ENCODE peak calls at places on chromosomes 13 and 19, in four cellular contexts. F is activated CD4-positive, CD25-positive, alpha-beta regulatory T cell; O is COR-L47; W is upper lobe of right lung. R is an unnamed sample.
A peak's percentile ranks its signal among the peaks of the same experiment; 100 is the strongest.

GRCh38 chr13:39036212-39036611 is 1.7 kb downstream of the PROSER1 start:
- DNase-seq in F (no peak), O (no peak), W (no peak), R (no peak)

GRCh38 chr13:67996101-67996500 is 766.0 kb upstream of the PCDH9 start:
- DNase-seq in F (no peak), O (no peak), W (peak; percentile 32), R (no peak)

GRCh38 chr13:73602295-73602694 is 531.9 kb downstream of the KLF12 start:
- DNase-seq in F (no peak), O (no peak), W (no peak), R (no peak)

GRCh38 chr13:102642475-102642874 is 45.7 kb downstream of the TPP2 start:
- DNase-seq in F (no peak), O (no peak), W (peak; percentile 73), R (no peak)

GRCh38 chr19:56253737-56254136 is 18.8 kb upstream of the EDDM13 start:
- DNase-seq in F (no peak), O (peak; percentile 72), W (no peak), R (peak; percentile 37)

GRCh38 chr19:13070425-13071140 is 32.1 kb downstream of the LYL1 start:
- DNase-seq in F (no peak), O (no peak), W (no peak), R (no peak)

GRCh38 chr19:48390188-48391099 is 907 bp downstream of the KDELR1 start:
- DNase-seq in F (peak; percentile 29), O (peak; percentile 35), W (peak; percentile 87), R (peak; percentile 76)

GRCh38 chr13:48518083-48518482 is 14.8 kb downstream of the RCBTB2 start:
- DNase-seq in F (no peak), O (no peak), W (no peak), R (no peak)

GRCh38 chr19:58569943-58570670 is 3.0 kb downstream of the MZF1 start:
- DNase-seq in F (no peak), O (no peak), W (peak; percentile 57), R (no peak)

GRCh38 chr19:48896191-48896720 is 2.3 kb downstream of the TULP2 start:
- DNase-seq in F (no peak), O (no peak), W (peak; percentile 78), R (no peak)

GRCh38 chr13:80458546-80458945 is 117.6 kb upstream of the SPRY2 start:
- DNase-seq in F (no peak), O (no peak), W (no peak), R (no peak)

GRCh38 chr13:94303644-94304174 is 175.8 kb downstream of the DCT start:
- DNase-seq in F (no peak), O (no peak), W (no peak), R (no peak)

R was measured in HuH-7.5.